ENCODE peak calls at places on chromosomes 7 and 10, in ten cellular contexts. T, G, C, Y, H, Z, E, K, W and U are unnamed samples.

GRCh38 chr7:31437466-31437865 is 76.4 kb upstream of the ITPRID1 start:
- DNase-seq in W (no peak), T (peak; percentile 4), Y (no peak), G (no peak), E (no peak), C (no peak), Z (no peak), K (no peak), H (no peak), U (no peak)

GRCh38 chr10:27743736-27744477 is 1.7 kb downstream of the MKX start:
- DNase-seq in G (no peak), T (peak; percentile 11), C (no peak), Z (peak; percentile 1), H (no peak), E (peak; percentile 23), Y (no peak), K (no peak), W (no peak), U (no peak)

GRCh38 chr10:22761569-22762220 is 47.3 kb upstream of the PIP4K2A start:
- DNase-seq in W (no peak), E (no peak), Y (no peak), T (no peak), C (no peak), G (no peak), K (no peak), H (no peak), Z (no peak), U (no peak)

GRCh38 chr10:33071857-33072256 is 113.8 kb upstream of the ITGB1 start:
- DNase-seq in T (no peak), C (no peak), Y (no peak), E (no peak), K (no peak), Z (no peak), H (no peak), G (no peak), W (no peak), U (no peak)

GRCh38 chr10:74314166-74314565 is 163.1 kb downstream of the ADK start:
- DNase-seq in E (no peak), K (no peak), Z (no peak), Y (no peak), W (no peak), T (no peak), C (no peak), G (no peak), H (no peak), U (no peak)

GRCh38 chr10:1148855-1149620 is 92.9 kb downstream of the WDR37 start:
- DNase-seq in Y (no peak), W (no peak), K (no peak), G (peak; percentile 17), H (no peak), Z (no peak), C (no peak), E (no peak), T (no peak), U (no peak)

GRCh38 chr7:33901199-33901598 is 4.1 kb upstream of the BMPER start:
- DNase-seq in K (no peak), T (no peak), Y (no peak), H (no peak), W (no peak), Z (no peak), G (no peak), C (no peak), E (no peak), U (no peak)

GRCh38 chr7:134886353-134887057 is 99.8 kb upstream of the AGBL3 start:
- DNase-seq in K (peak; percentile 61), E (peak; percentile 19), C (no peak), Y (peak; percentile 58), W (no peak), Z (no peak), H (peak; percentile 69), T (no peak), G (no peak), U (no peak)

GRCh38 chr10:22911889-22912762 is 15.7 kb upstream of the ARMC3 start:
- DNase-seq in G (no peak), W (no peak), Y (no peak), T (no peak), Z (no peak), K (no peak), H (no peak), C (no peak), E (no peak), U (no peak)

GRCh38 chr7:40714338-40715052 is 579.7 kb downstream of the SUGCT start:
- DNase-seq in Z (no peak), G (no peak), E (no peak), H (no peak), W (no peak), C (no peak), K (no peak), Y (no peak), T (no peak), U (no peak)

GRCh38 chr10:61284222-61284890 is 168.8 kb downstream of the TMEM26 start:
- DNase-seq in Y (peak; percentile 32), T (peak; percentile 78), Z (no peak), W (peak; percentile 57), C (no peak), K (no peak), G (no peak), H (no peak), E (no peak), U (peak; percentile 47)

GRCh38 chr10:97499561-97500296 is 1.0 kb downstream of the UBTD1 start:
- DNase-seq in H (peak; percentile 83), E (peak; percentile 72), Z (no peak), T (no peak), G (peak; percentile 57), W (peak; percentile 80), Y (peak; percentile 58), K (peak; percentile 79), C (peak; percentile 84), U (peak; percentile 47)

GRCh38 chr7:85705076-85705475 is 518.2 kb upstream of the SEMA3D start:
- DNase-seq in T (no peak), E (no peak), H (no peak), K (no peak), Z (no peak), W (no peak), Y (no peak), G (no peak), C (no peak), U (no peak)

GRCh38 chr7:72335561-72336381 is 76.4 kb downstream of the CALN1 start:
- DNase-seq in Y (no peak), K (no peak), H (no peak), W (no peak), E (no peak), C (no peak), T (no peak), G (no peak), Z (no peak), U (no peak)

GRCh38 chr7:140327261-140327661 is 71.1 kb downstream of the SLC37A3 start:
- DNase-seq in Z (no peak), C (peak; percentile 12), Y (no peak), G (no peak), E (no peak), T (no peak), H (no peak), W (no peak), K (no peak), U (no peak)
- TF ChIP-seq POLR2A in Z (no peak), C (no peak), Y (no peak), G (no peak), E (no peak), T (no peak), H (no peak), W (no peak), K (no peak), U (no peak)

DNA sequence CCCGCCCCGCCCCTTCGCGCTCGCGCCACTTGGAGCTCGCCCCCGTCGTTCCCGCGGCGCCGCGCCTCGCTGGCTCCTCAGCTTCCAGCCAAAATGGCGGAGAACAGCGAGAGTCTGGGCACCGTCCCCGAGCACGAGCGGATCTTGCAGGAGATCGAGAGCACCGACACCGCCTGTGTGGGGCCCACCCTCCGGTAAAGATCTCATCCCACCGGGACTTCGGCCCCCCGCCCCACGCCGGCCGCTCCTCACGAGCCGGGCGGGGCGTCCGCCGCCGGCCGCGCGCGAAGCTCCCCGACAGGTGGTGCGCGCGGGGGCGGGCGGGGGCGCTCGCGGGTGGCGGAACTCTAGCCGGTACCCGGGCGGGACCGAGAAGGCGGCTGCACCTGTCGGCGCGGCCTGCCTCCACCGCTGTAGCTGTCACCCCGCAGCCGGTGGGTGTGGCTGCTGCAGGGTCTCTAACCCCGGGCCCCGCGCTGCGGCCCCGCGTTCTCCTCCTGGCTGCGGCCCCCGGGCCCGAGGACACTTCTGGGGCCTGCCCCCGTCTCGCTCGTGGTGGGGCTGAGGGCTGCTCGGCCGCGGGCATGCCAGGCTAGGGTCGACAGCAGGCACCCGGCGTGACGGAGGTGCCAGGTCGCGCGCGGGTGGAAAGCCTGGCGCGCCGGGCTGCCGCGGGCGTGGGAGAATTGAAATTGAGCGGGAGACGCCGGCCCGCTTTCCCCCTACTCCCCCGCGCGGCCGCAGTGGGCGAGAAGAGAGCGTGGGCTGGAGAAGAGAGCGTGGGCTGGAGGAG is at the start of gene EXOC6:
- DNase-seq in E (peak; percentile 85), Y (peak; percentile 49), K (peak; percentile 85), Z (peak; percentile 77), W (peak; percentile 92), C (peak; percentile 97), T (peak; percentile 88), G (peak; percentile 85), H (peak; percentile 87), U (peak; percentile 94)
- TF ChIP-seq POLR2A in E (peak; percentile 70), Y (no peak), K (no peak), Z (peak; percentile 69), W (peak; percentile 76), C (no peak), T (peak; percentile 72), G (no peak), H (no peak), U (peak; percentile 41)

GRCh38 chr10:93702278-93703001 is at the start of gene FRA10AC1:
- DNase-seq in W (peak; percentile 98), G (peak; percentile 95), C (peak; percentile 96), Y (peak; percentile 92), H (peak; percentile 94), T (peak; percentile 96), K (peak; percentile 92), Z (peak; percentile 57), E (peak; percentile 93), U (peak; percentile 98)
- TF ChIP-seq POLR2A in W (peak; percentile 45), G (no peak), C (peak; percentile 89), Y (peak; percentile 71), H (peak; percentile 84), T (peak; percentile 61), K (peak; percentile 69), Z (peak; percentile 38), E (peak; percentile 73), U (peak; percentile 78)

GRCh38 chr10:124094419-124094785 is 1.0 kb upstream of the CHST15 start:
- DNase-seq in W (no peak), E (no peak), K (no peak), T (no peak), Y (no peak), H (no peak), G (no peak), Z (no peak), C (no peak), U (no peak)

GRCh38 chr10:124092270-124093075 is 925 bp downstream of the CHST15 start:
- DNase-seq in K (peak; percentile 45), T (peak; percentile 39), G (peak; percentile 59), Z (peak; percentile 53), C (peak; percentile 96), E (peak; percentile 73), H (peak; percentile 81), Y (peak; percentile 44), W (no peak), U (no peak)

GRCh38 chr10:124095096-124095495 is 1.7 kb upstream of the CHST15 start:
- DNase-seq in E (no peak), C (no peak), W (no peak), K (no peak), G (no peak), T (no peak), Y (no peak), Z (no peak), H (no peak), U (no peak)

GRCh38 chr10:124091646-124092269 is 1.6 kb downstream of the CHST15 start:
- DNase-seq in E (peak; percentile 39), Z (peak; percentile 39), K (peak; percentile 54), G (no peak), H (peak; percentile 75), C (peak; percentile 90), Y (no peak), W (no peak), T (no peak), U (no peak)

GRCh38 chr10:124093076-124093773 is at the start of gene CHST15:
- DNase-seq in K (peak; percentile 50), Z (peak; percentile 25), T (peak; percentile 75), G (peak; percentile 48), Y (no peak), H (peak; percentile 72), C (no peak), E (peak; percentile 78), W (no peak), U (no peak)
- TF ChIP-seq POLR2A in K (peak; percentile 17), Z (no peak), T (peak; percentile 16), G (no peak), Y (peak; percentile 35), H (no peak), C (no peak), E (peak; percentile 91), W (no peak), U (no peak)